ENCODE peak calls at places on chromosomes 13 and 19, in six cellular contexts. C, T, E, R, S and L are unnamed samples.

GRCh38 chr13:106568225-106569003 is 477 bp upstream of the ARGLU1 start:
- DNase-seq in C (no peak), T (no peak), E (no peak), R (no peak), S (no peak), L (no peak)

GRCh38 chr13:33509642-33510229 is 224.2 kb upstream of the STARD13 start:
- DNase-seq in C (no peak), T (no peak), E (peak; percentile 29), R (no peak), S (peak; percentile 23), L (no peak)

GRCh38 chr13:29521336-29521735 is 74.2 kb downstream of the SLC7A1 start:
- DNase-seq in C (no peak), T (no peak), E (no peak), R (no peak), S (no peak), L (no peak)

GRCh38 chr13:26019881-26020535 is 31.8 kb downstream of the SHISA2 start:
- DNase-seq in C (no peak), T (no peak), E (no peak), R (no peak), S (peak; percentile 67), L (no peak)

GRCh38 chr13:39132286-39132685 is 94.0 kb downstream of the NHLRC3 start:
- DNase-seq in C (no peak), T (no peak), E (no peak), R (no peak), S (peak; percentile 34), L (peak; percentile 19)

GRCh38 chr13:47463726-47464125 is 537.3 kb downstream of the SUCLA2 start:
- DNase-seq in C (no peak), T (no peak), E (no peak), R (peak; percentile 12), S (no peak), L (no peak)

GRCh38 chr13:33869005-33869404 is 51.1 kb downstream of the RFC3 start:
- DNase-seq in C (no peak), T (no peak), E (no peak), R (no peak), S (no peak), L (no peak)

GRCh38 chr19:50458396-50459066 is 17.8 kb upstream of the EMC10 start:
- DNase-seq in C (no peak), T (no peak), E (no peak), R (peak; percentile 30), S (no peak), L (no peak)

GRCh38 chr19:2014731-2015610 is 543 bp downstream of the BTBD2 start:
- DNase-seq in C (peak; percentile 59), T (no peak), E (no peak), R (peak; percentile 65), S (no peak), L (peak; percentile 50)

GRCh38 chr13:97224544-97225324 is 2.6 kb downstream of the MBNL2 start:
- DNase-seq in C (no peak), T (peak; percentile 91), E (no peak), R (peak; percentile 69), S (peak; percentile 71), L (peak; percentile 71)

GRCh38 chr13:31930490-31930889 is 101.1 kb upstream of the FRY start:
- DNase-seq in C (no peak), T (no peak), E (no peak), R (no peak), S (no peak), L (no peak)

GRCh38 chr19:4389064-4389375 is 11.3 kb downstream of the SH3GL1 start:
- DNase-seq in C (no peak), T (no peak), E (no peak), R (no peak), S (no peak), L (no peak)

GRCh38 chr19:508204-509150 is 1.2 kb downstream of the TPGS1 start:
- DNase-seq in C (peak; percentile 46), T (no peak), E (no peak), R (no peak), S (no peak), L (no peak)

GRCh38 chr19:58181902-58182576 is 822 bp upstream of the ZNF274 start:
- DNase-seq in C (no peak), T (peak; percentile 24), E (peak; percentile 29), R (peak; percentile 82), S (peak; percentile 60), L (no peak)

GRCh38 chr19:54114340-54114826 is 1.1 kb downstream of the TFPT start:
- DNase-seq in C (peak; percentile 66), T (no peak), E (no peak), R (peak; percentile 64), S (peak; percentile 64), L (no peak)

GRCh38 chr19:49875801-49876421 is 1.2 kb downstream of the AKT1S1 start:
- DNase-seq in C (peak; percentile 75), T (no peak), E (peak; percentile 64), R (peak; percentile 83), S (peak; percentile 34), L (no peak)

GRCh38 chr13:48750588-48751383 is 97.1 kb downstream of the CYSLTR2 start:
- DNase-seq in C (no peak), T (no peak), E (peak; percentile 48), R (no peak), S (no peak), L (no peak)

GRCh38 chr13:21898990-21899389 is 228.1 kb downstream of the FGF9 start:
- DNase-seq in C (no peak), T (no peak), E (no peak), R (peak; percentile 21), S (no peak), L (no peak)

GRCh38 chr19:10544242-10544752 is 593 bp downstream of the ATG4D start:
- DNase-seq in C (no peak), T (peak; percentile 72), E (peak; percentile 17), R (peak; percentile 37), S (no peak), L (no peak)

GRCh38 chr13:30045916-30046704 is 195.7 kb upstream of the UBL3 start:
- DNase-seq in C (no peak), T (peak; percentile 31), E (no peak), R (no peak), S (peak; percentile 47), L (no peak)

GRCh38 chr13:44661936-44662335 is 85.8 kb upstream of the TSC22D1 start:
- DNase-seq in C (no peak), T (no peak), E (no peak), R (no peak), S (no peak), L (no peak)

GRCh38 chr13:113855931-113856715 is 7.8 kb downstream of the GAS6 start:
- DNase-seq in C (peak; percentile 41), T (peak; percentile 6), E (no peak), R (no peak), S (no peak), L (no peak)

GRCh38 chr13:41457589-41458186 is 338 bp downstream of the RGCC start:
- DNase-seq in C (peak; percentile 62), T (no peak), E (peak; percentile 25), R (peak; percentile 29), S (no peak), L (no peak)

GRCh38 chr19:44752816-44753618 is 4.5 kb downstream of the BCL3 start:
- DNase-seq in C (peak; percentile 95), T (peak; percentile 90), E (peak; percentile 90), R (peak; percentile 85), S (peak; percentile 87), L (peak; percentile 93)

GRCh38 chr13:32252812-32253440 is 62.2 kb downstream of the ZAR1L start:
- DNase-seq in C (no peak), T (no peak), E (no peak), R (no peak), S (no peak), L (no peak)

GRCh38 chr19:33159149-33159548 is 27.2 kb downstream of the WDR88 start:
- DNase-seq in C (no peak), T (no peak), E (no peak), R (no peak), S (no peak), L (no peak)

GRCh38 chr19:11767633-11768133 is 883 bp downstream of the ZNF441 start:
- DNase-seq in C (peak; percentile 72), T (peak; percentile 60), E (peak; percentile 17), R (peak; percentile 19), S (peak; percentile 43), L (peak; percentile 13)

GRCh38 chr13:94236132-94236531 is 243.3 kb downstream of the DCT start:
- DNase-seq in C (no peak), T (no peak), E (no peak), R (no peak), S (no peak), L (no peak)
- H3K27ac ChIP-seq in C (no peak overlapping the region), T (no peak overlapping the region), E (no peak overlapping the region), R (no peak overlapping the region), S (no peak overlapping the region), L (no peak overlapping the region)

GRCh38 chr19:41431426-41432386 is 4.5 kb upstream of the B3GNT8 start:
- DNase-seq in C (peak; percentile 57), T (no peak), E (peak; percentile 82), R (peak; percentile 51), S (no peak), L (peak; percentile 14)
- TF ChIP-seq CTCF in C (peak; percentile 41), T (peak; percentile 22), E (peak; percentile 54), R (peak; percentile 48), S (peak; percentile 46), L (no peak)

DNA sequence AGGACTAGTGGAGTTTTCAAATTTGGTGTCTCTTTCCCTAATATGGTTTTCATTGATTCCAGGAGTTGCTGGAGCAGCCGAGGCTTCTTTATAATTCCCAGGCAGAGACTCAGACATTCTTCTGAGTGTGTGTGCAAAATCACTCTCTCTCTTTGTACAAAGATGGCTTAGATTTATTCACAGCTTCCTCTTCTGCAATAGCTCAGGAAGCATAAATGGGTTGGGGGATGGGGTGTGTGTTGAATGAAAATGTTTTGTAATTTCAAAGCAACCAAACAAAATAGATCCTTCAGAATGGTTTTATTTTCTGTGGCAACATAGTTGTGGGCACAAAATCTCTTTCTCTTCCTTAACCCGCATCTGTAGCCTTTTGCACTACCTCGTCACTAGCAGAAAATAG is 66.5 kb downstream of the CBY2 start:
- DNase-seq in C (no peak), T (no peak), E (no peak), R (no peak), S (no peak), L (no peak)
- H3K27ac ChIP-seq in C (no peak overlapping the region), T (no peak overlapping the region), E (no peak overlapping the region), R (peak overlapping the region; percentile 34), S (no peak overlapping the region), L (no peak overlapping the region)

GRCh38 chr19:31235806-31236205 is 113.4 kb downstream of the TSHZ3 start:
- DNase-seq in C (no peak), T (no peak), E (no peak), R (no peak), S (peak; percentile 4), L (no peak)

GRCh38 chr19:31231181-31231580 is 118.1 kb downstream of the TSHZ3 start:
- DNase-seq in C (no peak), T (no peak), E (no peak), R (no peak), S (no peak), L (no peak)

GRCh38 chr19:31232871-31233270 is 116.4 kb downstream of the TSHZ3 start:
- DNase-seq in C (no peak), T (no peak), E (no peak), R (no peak), S (peak; percentile 10), L (no peak)

GRCh38 chr19:31233288-31233687 is 115.9 kb downstream of the TSHZ3 start:
- DNase-seq in C (no peak), T (no peak), E (no peak), R (no peak), S (no peak), L (no peak)

DNA sequence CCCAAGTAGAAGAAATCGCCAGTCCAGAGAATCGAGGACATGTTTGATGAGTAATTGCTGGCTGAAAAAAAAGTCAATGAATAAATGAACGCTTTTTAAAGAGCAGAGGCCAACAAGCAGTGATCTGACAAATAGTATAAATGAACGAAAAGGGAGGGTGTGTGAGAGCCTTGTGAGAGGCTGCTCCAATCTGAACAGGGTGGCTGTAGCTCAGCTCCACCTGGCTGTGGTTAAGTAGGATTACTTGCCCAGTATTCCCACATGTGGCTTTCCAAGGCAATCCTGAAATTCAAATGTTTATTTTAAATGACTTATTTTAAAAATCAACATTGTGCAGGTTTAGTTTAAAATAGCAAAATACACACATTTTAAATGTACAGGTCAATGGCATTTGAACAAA is 117.0 kb downstream of the TSHZ3 start:
- DNase-seq in C (no peak), T (no peak), E (no peak), R (peak; percentile 48), S (no peak), L (no peak)
- TF ChIP-seq CTCF in C (no peak), T (no peak), E (peak; percentile 31), R (peak; percentile 35), S (no peak), L (no peak)